ENCODE peak calls at places on chromosomes 16 and 17, in eight cellular contexts. L, Q, V, Z, S, Y, U and W are unnamed samples.

GRCh38 chr16:64242510-64242909 is 879.4 kb downstream of the CDH11 start:
- DNase-seq in L (no peak), Q (no peak), V (no peak), Z (no peak), S (no peak), Y (no peak), U (no peak), W (no peak)

GRCh38 chr17:32757963-32758362 is 119.0 kb downstream of the MYO1D start:
- DNase-seq in L (no peak), Q (peak), V (no peak), Z (no peak), S (no peak), Y (no peak), U (no peak), W (no peak)

GRCh38 chr17:34634551-34635160 is 55.3 kb downstream of the TMEM132E start:
- DNase-seq in L (no peak), Q (no peak), V (no peak), Z (no peak), S (no peak), Y (no peak), U (no peak), W (no peak)

GRCh38 chr16:85970712-85971220 is 71.8 kb downstream of the IRF8 start:
- DNase-seq in L (no peak), Q (no peak), V (no peak), Z (no peak), S (peak), Y (peak), U (no peak), W (no peak)

GRCh38 chr17:13544292-13544691 is 57.4 kb downstream of the HS3ST3A1 start:
- DNase-seq in L (no peak), Q (peak), V (no peak), Z (no peak), S (peak), Y (peak), U (no peak), W (no peak)

GRCh38 chr16:87853411-87854052 is 15.8 kb downstream of the SLC7A5 start:
- DNase-seq in L (peak), Q (peak), V (peak), Z (peak), S (peak), Y (peak), U (peak), W (peak)

GRCh38 chr17:40437095-40437732 is 6.0 kb upstream of the IGFBP4 start:
- DNase-seq in L (no peak), Q (no peak), V (no peak), Z (no peak), S (no peak), Y (no peak), U (no peak), W (no peak)

GRCh38 chr16:68031951-68032350 is 8.9 kb downstream of the DUS2 start:
- DNase-seq in L (peak), Q (peak), V (peak), Z (no peak), S (peak), Y (no peak), U (no peak), W (no peak)

GRCh38 chr17:70520447-70520846 is 351.1 kb downstream of the KCNJ2 start:
- DNase-seq in L (no peak), Q (no peak), V (no peak), Z (no peak), S (no peak), Y (no peak), U (no peak), W (no peak)

GRCh38 chr16:2008631-2009301 is 855 bp downstream of the ZNF598 start:
- DNase-seq in L (no peak), Q (peak), V (no peak), Z (no peak), S (peak), Y (no peak), U (peak), W (peak)

GRCh38 chr17:7903154-7904103 is 12.7 kb downstream of the RNF227 start:
- DNase-seq in L (no peak), Q (no peak), V (no peak), Z (peak), S (peak), Y (no peak), U (no peak), W (no peak)

GRCh38 chr17:4858068-4858879 is 25.1 kb downstream of the MINK1 start:
- DNase-seq in L (peak), Q (peak), V (no peak), Z (peak), S (peak), Y (no peak), U (peak), W (no peak)

GRCh38 chr16:783404-784161 is 4.6 kb downstream of the RPUSD1 start:
- DNase-seq in L (no peak), Q (no peak), V (no peak), Z (no peak), S (no peak), Y (no peak), U (no peak), W (no peak)

GRCh38 chr17:67488161-67488560 is 111.1 kb downstream of the PITPNC1 start:
- DNase-seq in L (no peak), Q (peak), V (no peak), Z (no peak), S (no peak), Y (no peak), U (peak), W (no peak)

GRCh38 chr16:4315185-4316102 is at the start of gene GLIS2:
- DNase-seq in L (peak), Q (peak), V (peak), Z (peak), S (peak), Y (peak), U (peak), W (peak)

GRCh38 chr17:2563061-2563460 is 30.4 kb upstream of the PAFAH1B1 start:
- DNase-seq in L (no peak), Q (no peak), V (no peak), Z (peak), S (no peak), Y (no peak), U (no peak), W (no peak)

GRCh38 chr16:86337138-86337537 is 173.2 kb upstream of the FOXF1 start:
- DNase-seq in L (no peak), Q (no peak), V (no peak), Z (no peak), S (no peak), Y (no peak), U (no peak), W (no peak)

GRCh38 chr17:49624896-49625295 is 49.2 kb downstream of the NXPH3 start:
- DNase-seq in L (no peak), Q (peak), V (no peak), Z (no peak), S (no peak), Y (no peak), U (no peak), W (no peak)

GRCh38 chr17:73369126-73369525 is 57.3 kb upstream of the CDC42EP4 start:
- DNase-seq in L (no peak), Q (no peak), V (no peak), Z (no peak), S (no peak), Y (no peak), U (peak), W (no peak)
- H3K27ac ChIP-seq in L (no peak), Q (no peak), V (no peak), Z (no peak), S (no peak), Y (no peak), U (no peak), W (no peak)

DNA sequence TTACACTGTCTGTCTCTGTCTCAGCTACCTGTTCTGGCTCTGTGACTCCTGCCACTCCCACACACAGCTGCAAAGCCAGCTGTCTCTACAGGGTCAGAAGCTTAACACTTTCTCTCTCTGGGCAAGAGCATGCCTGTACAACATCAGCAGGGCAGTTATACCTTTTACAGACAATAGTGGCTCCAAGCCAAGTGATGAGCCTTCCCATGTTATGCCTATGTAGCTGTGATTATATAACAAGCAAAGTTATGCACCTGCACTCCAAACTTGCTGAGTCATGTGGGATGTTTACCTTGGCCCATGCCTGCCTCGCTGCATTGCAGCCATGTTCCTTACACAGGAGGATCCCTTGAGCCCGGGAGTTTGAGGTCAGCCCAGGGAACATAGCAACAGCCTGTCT is 31.8 kb upstream of the APPBP2 start:
- DNase-seq in L (peak), Q (no peak), V (no peak), Z (no peak), S (no peak), Y (no peak), U (no peak), W (peak)
- TF ChIP-seq EZH2phosphoT487 in L (no peak), Q (no peak), V (no peak), Z (no peak), S (no peak), Y (no peak), U (no peak), W (no peak)

DNA sequence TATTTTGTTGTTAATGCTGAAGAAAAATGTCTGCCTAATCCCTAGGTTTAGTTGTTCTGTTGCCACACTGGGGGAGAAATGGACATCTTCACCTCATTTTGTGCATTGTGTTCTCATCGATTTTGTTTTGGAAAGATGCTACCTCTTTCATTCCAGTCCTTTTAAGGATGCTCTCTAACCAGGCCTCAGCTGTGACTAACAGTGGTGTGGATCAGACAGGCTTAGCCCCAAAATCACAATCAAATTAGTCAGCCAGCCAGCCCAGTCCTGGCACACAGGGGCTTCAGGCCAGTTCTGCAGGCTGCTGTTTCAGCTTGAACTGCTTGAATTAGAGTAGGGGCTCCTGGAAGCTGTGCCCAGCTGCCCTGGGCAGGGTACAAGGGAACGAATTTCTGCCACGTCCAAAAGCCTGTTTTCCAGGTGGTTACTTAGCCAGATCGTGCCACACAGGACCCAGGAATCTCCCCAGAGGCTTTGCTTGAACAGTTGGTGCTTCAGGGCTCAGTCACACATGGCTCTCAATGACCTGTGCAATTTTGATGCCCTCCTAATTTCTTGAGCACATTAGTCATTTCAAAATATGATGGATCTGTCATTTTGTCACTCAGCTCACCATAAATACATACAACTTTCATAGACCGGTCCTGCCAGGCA is 60.7 kb downstream of the CLEC16A start:
- DNase-seq in L (no peak), Q (peak), V (no peak), Z (no peak), S (peak), Y (no peak), U (no peak), W (no peak)
- H3K4me2 ChIP-seq in L (no peak), Q (peak), V (no peak), Z (no peak), S (no peak), Y (no peak), U (peak), W (no peak)

DNA sequence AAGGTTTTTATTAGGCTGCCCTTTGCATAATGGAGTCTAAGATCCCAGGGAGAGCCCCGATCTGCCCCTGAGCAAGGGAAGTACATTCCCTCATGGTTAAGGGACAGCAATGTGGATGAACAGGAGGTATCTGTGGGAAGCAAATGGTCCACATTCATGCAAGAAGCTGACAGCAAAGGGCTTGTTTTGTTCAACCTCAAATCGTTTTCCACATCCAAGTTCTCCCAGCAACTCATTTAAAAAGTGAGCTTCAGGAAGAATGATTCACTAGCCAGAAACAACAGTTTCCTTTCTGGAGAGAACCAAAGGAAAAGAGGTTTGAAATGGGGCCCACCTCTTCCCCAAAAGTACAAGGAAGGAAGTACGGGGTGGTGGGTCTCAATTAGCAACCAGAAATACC is 9.4 kb downstream of the HSPB9 start:
- DNase-seq in L (no peak), Q (peak), V (no peak), Z (no peak), S (no peak), Y (no peak), U (no peak), W (no peak)
- H3K27ac ChIP-seq in L (no peak), Q (peak), V (no peak), Z (no peak), S (no peak), Y (no peak), U (no peak), W (peak)

DNA sequence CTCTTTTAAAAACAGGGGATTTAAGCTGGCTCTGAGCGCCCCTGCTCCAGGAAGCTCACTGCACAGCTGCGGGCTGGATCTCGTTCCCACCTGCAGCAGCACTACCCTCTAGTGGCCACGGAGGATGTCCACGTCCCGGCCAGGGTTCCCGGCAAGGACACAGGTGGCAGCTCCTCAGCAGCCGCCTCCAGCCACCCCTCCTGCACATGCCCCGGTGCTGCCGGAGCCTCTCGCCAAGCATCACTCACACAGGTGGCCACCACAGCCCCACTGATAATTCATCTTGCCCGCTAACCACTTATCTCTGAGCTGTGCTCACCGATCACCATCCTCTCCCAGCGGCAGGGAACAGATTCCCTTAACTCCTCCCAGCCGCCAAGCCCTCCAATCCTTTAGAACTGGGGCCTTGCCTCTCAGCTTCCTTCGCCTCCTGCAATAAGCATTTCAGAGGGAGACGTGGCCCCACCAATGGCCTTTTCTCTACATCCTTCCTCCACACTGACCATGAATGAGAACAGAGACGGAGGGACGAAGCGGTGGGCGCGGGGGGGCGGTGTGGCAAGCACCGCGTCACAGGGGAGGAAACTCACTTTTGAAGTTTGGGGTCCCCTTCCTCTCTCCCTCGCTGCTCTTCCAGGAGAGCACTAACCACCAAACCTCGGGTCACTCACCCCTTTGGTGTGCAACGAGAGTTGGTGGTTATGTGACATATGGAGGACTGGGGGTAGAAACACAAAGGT is 222.1 kb downstream of the RBFOX3 start:
- DNase-seq in L (peak), Q (peak), V (peak), Z (peak), S (peak), Y (peak), U (peak), W (peak)
- TF ChIP-seq EZH2phosphoT487 in L (no peak), Q (no peak), V (no peak), Z (no peak), S (no peak), Y (no peak), U (no peak), W (no peak)

GRCh38 chr17:51032850-51033249 is 87.8 kb downstream of the SPAG9 start:
- DNase-seq in L (no peak), Q (peak), V (no peak), Z (no peak), S (peak), Y (no peak), U (no peak), W (no peak)

GRCh38 chr17:51034800-51035199 is 85.9 kb downstream of the SPAG9 start:
- DNase-seq in L (no peak), Q (no peak), V (no peak), Z (no peak), S (no peak), Y (no peak), U (no peak), W (no peak)

GRCh38 chr17:51029568-51030463 is 90.9 kb downstream of the SPAG9 start:
- DNase-seq in L (no peak), Q (peak), V (no peak), Z (no peak), S (no peak), Y (no peak), U (no peak), W (peak)

GRCh38 chr17:51028176-51028863 is 92.3 kb downstream of the SPAG9 start:
- DNase-seq in L (no peak), Q (peak), V (no peak), Z (no peak), S (no peak), Y (no peak), U (no peak), W (no peak)

DNA sequence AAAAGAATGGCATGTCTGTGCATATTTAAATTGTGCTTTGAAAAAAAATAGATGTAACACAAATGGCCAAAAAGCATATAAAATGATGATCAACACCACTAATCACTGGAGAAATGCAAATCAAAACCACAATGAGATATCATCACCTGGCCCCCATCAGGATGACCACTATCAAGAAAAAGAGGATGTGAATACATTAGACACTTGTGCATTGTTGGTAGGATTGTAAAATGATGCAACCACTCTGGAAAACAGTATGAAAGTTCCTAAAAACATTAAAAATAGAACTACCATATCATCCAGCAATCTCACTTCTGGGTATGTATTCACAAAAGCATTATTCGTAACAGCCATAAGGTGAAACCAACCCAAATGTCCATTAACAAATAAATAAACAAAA is 91.5 kb downstream of the SPAG9 start:
- DNase-seq in L (no peak), Q (no peak), V (no peak), Z (no peak), S (no peak), Y (no peak), U (no peak), W (peak)
- H3K4me2 ChIP-seq in L (no peak), Q (peak), V (no peak), Z (no peak), S (no peak), Y (peak), U (peak), W (peak)